ENCODE peak calls at places on chromosomes 3 and 15, in six cellular contexts. One of them, this sample, is unnamed.

GRCh38 chr3:61357902-61358301 is 106.7 kb upstream of the FHIT start:
- DNase-seq in left cardiac atrium: no peak
- DNase-seq in stimulated activated CD4-positive, alpha-beta T cell treated with anti-CD3 and anti-CD28 coated beads, Interleukin-12 subunit alpha, Interleukin-12 subunit beta, amount 100 ng/mL, for 24 hours: no peak
- DNase-seq in tibial nerve: no peak
- DNase-seq in AG04450: no peak
- DNase-seq in NCI-H1417: no peak
- DNase-seq in this sample: no peak

GRCh38 chr15:26864664-26865191 is 2.1 kb upstream of the GABRA5 start:
- DNase-seq in NCI-H1417: peak
- DNase-seq in stimulated activated CD4-positive, alpha-beta T cell treated with anti-CD3 and anti-CD28 coated beads, Interleukin-12 subunit alpha, Interleukin-12 subunit beta, amount 100 ng/mL, for 24 hours: no peak
- DNase-seq in tibial nerve: no peak
- DNase-seq in AG04450: no peak
- DNase-seq in left cardiac atrium: peak
- DNase-seq in this sample: no peak

GRCh38 chr3:15263926-15264325 is 57.9 kb downstream of the CAPN7 start:
- DNase-seq in AG04450: no peak
- DNase-seq in left cardiac atrium: no peak
- DNase-seq in NCI-H1417: no peak
- DNase-seq in tibial nerve: no peak
- DNase-seq in stimulated activated CD4-positive, alpha-beta T cell treated with anti-CD3 and anti-CD28 coated beads, Interleukin-12 subunit alpha, Interleukin-12 subunit beta, amount 100 ng/mL, for 24 hours: no peak
- DNase-seq in this sample: no peak

GRCh38 chr3:6504385-6504784 is 356.5 kb upstream of the GRM7 start:
- DNase-seq in AG04450: no peak
- DNase-seq in left cardiac atrium: no peak
- DNase-seq in tibial nerve: no peak
- DNase-seq in NCI-H1417: peak
- DNase-seq in stimulated activated CD4-positive, alpha-beta T cell treated with anti-CD3 and anti-CD28 coated beads, Interleukin-12 subunit alpha, Interleukin-12 subunit beta, amount 100 ng/mL, for 24 hours: no peak
- DNase-seq in this sample: no peak

GRCh38 chr15:60592386-60593339 is 113.7 kb upstream of the ICE2 start:
- DNase-seq in left cardiac atrium: peak
- DNase-seq in stimulated activated CD4-positive, alpha-beta T cell treated with anti-CD3 and anti-CD28 coated beads, Interleukin-12 subunit alpha, Interleukin-12 subunit beta, amount 100 ng/mL, for 24 hours: no peak
- DNase-seq in NCI-H1417: peak
- DNase-seq in AG04450: no peak
- DNase-seq in tibial nerve: peak
- DNase-seq in this sample: peak

GRCh38 chr3:191373327-191373726 is 43.0 kb upstream of the UTS2B start:
- DNase-seq in NCI-H1417: no peak
- DNase-seq in AG04450: no peak
- DNase-seq in tibial nerve: no peak
- DNase-seq in stimulated activated CD4-positive, alpha-beta T cell treated with anti-CD3 and anti-CD28 coated beads, Interleukin-12 subunit alpha, Interleukin-12 subunit beta, amount 100 ng/mL, for 24 hours: no peak
- DNase-seq in left cardiac atrium: no peak
- DNase-seq in this sample: no peak

GRCh38 chr3:153257673-153258351 is 95.8 kb downstream of the RAP2B start:
- DNase-seq in NCI-H1417: no peak
- DNase-seq in stimulated activated CD4-positive, alpha-beta T cell treated with anti-CD3 and anti-CD28 coated beads, Interleukin-12 subunit alpha, Interleukin-12 subunit beta, amount 100 ng/mL, for 24 hours: no peak
- DNase-seq in left cardiac atrium: no peak
- DNase-seq in AG04450: no peak
- DNase-seq in tibial nerve: no peak
- DNase-seq in this sample: no peak

GRCh38 chr15:29670945-29671307 is 151.3 kb downstream of the TJP1 start:
- DNase-seq in AG04450: no peak
- DNase-seq in left cardiac atrium: no peak
- DNase-seq in tibial nerve: no peak
- DNase-seq in NCI-H1417: no peak
- DNase-seq in stimulated activated CD4-positive, alpha-beta T cell treated with anti-CD3 and anti-CD28 coated beads, Interleukin-12 subunit alpha, Interleukin-12 subunit beta, amount 100 ng/mL, for 24 hours: no peak
- DNase-seq in this sample: no peak